ENCODE peak calls at places on chromosomes 12 and 14, in four cellular contexts. One of them, this sample, is unnamed.
A peak's percentile ranks its signal among the peaks of the same experiment; 100 is the strongest.

GRCh38 chr12:78194448-78194847 is 363.8 kb downstream of the NAV3 start:
- DNase-seq in H1: no peak
- DNase-seq in SK-N-SH: no peak
- DNase-seq in K562: no peak
- DNase-seq in this sample: no peak

GRCh38 chr12:2974560-2974971 is 15.4 kb downstream of the TEAD4 start:
- DNase-seq in SK-N-SH: no peak
- DNase-seq in K562: no peak
- DNase-seq in H1: no peak
- DNase-seq in this sample: peak; percentile 50

GRCh38 chr12:107843351-107844311 is 69.1 kb downstream of the ASCL4 start:
- DNase-seq in K562: no peak
- DNase-seq in H1: no peak
- DNase-seq in SK-N-SH: peak; percentile 85
- DNase-seq in this sample: peak; percentile 50

GRCh38 chr12:106760184-106760531 is 14.3 kb upstream of the RIC8B start:
- DNase-seq in SK-N-SH: no peak
- DNase-seq in H1: peak; percentile 21
- DNase-seq in K562: no peak
- DNase-seq in this sample: peak; percentile 36

GRCh38 chr12:67456281-67456918 is 187.2 kb downstream of the CAND1 start:
- DNase-seq in SK-N-SH: peak; percentile 18
- DNase-seq in K562: no peak
- DNase-seq in H1: no peak
- DNase-seq in this sample: no peak

GRCh38 chr12:81245918-81246611 is 168.2 kb downstream of the ACSS3 start:
- DNase-seq in H1: no peak
- DNase-seq in SK-N-SH: no peak
- DNase-seq in K562: no peak
- DNase-seq in this sample: no peak

GRCh38 chr12:52025301-52026172 is 18.8 kb downstream of the TAMALIN start:
- DNase-seq in H1: no peak
- DNase-seq in SK-N-SH: peak; percentile 87
- DNase-seq in K562: peak; percentile 86
- DNase-seq in this sample: peak; percentile 87

GRCh38 chr12:45215419-45216296 is at the start of gene ANO6:
- DNase-seq in K562: peak; percentile 91
- DNase-seq in H1: no peak
- DNase-seq in SK-N-SH: peak; percentile 87
- DNase-seq in this sample: peak; percentile 84

GRCh38 chr14:77931441-77931840 is 131.5 kb downstream of the ADCK1 start:
- DNase-seq in H1: no peak
- DNase-seq in SK-N-SH: no peak
- DNase-seq in K562: no peak
- DNase-seq in this sample: no peak

GRCh38 chr14:65957631-65958205 is 528.5 kb upstream of the CCDC196 start:
- DNase-seq in H1: no peak
- DNase-seq in SK-N-SH: no peak
- DNase-seq in K562: no peak
- DNase-seq in this sample: peak; percentile 20

GRCh38 chr14:70317969-70318634 is 41.4 kb downstream of the COX16 start:
- DNase-seq in H1: peak; percentile 23
- DNase-seq in K562: peak; percentile 46
- DNase-seq in SK-N-SH: peak; percentile 63
- DNase-seq in this sample: peak; percentile 49

GRCh38 chr12:44774815-44775411 is 101.2 kb downstream of the NELL2 start:
- DNase-seq in K562: peak; percentile 52
- DNase-seq in H1: peak; percentile 36
- DNase-seq in SK-N-SH: peak; percentile 36
- DNase-seq in this sample: peak; percentile 83

DNA sequence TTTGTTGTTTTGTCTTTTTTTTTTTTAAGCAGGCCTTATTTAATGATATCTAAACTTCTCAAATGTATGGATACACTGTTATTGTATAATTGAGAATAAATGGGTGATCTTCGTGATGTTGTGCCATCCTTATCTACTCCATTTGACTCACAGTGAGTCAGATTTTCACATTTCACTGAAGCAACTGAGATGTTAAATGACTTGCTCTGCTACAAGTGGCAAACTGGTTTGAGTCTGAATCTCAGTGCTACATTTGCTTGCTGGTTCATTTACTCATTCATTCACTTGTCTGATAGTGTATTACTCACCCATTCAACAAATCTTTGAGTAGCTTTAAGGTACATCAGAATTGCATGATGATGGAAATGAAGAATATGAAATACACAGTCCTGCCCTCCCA is 2.6 kb downstream of the KIAA0586 start:
- DNase-seq in H1: no peak
- DNase-seq in K562: peak; percentile 30
- DNase-seq in SK-N-SH: no peak
- DNase-seq in this sample: no peak
- TF ChIP-seq TEAD4 in H1: no peak
- TF ChIP-seq TEAD4 in K562: no peak
- TF ChIP-seq TEAD4 in SK-N-SH: no peak
- TF ChIP-seq TEAD4 in this sample: no peak

GRCh38 chr14:35331605-35332516 is 39.7 kb downstream of the PSMA6 start:
- DNase-seq in SK-N-SH: peak; percentile 55
- DNase-seq in H1: no peak
- DNase-seq in K562: peak; percentile 66
- DNase-seq in this sample: no peak
- TF ChIP-seq TEAD4 in SK-N-SH: no peak
- TF ChIP-seq TEAD4 in H1: no peak
- TF ChIP-seq TEAD4 in K562: peak; percentile 30
- TF ChIP-seq TEAD4 in this sample: no peak

GRCh38 chr12:62250671-62251608 is 9.3 kb upstream of the USP15 start:
- DNase-seq in K562: peak; percentile 93
- DNase-seq in SK-N-SH: no peak
- DNase-seq in H1: no peak
- DNase-seq in this sample: no peak
- TF ChIP-seq TEAD4 in K562: peak; percentile 89
- TF ChIP-seq TEAD4 in SK-N-SH: no peak
- TF ChIP-seq TEAD4 in H1: no peak
- TF ChIP-seq TEAD4 in this sample: no peak

DNA sequence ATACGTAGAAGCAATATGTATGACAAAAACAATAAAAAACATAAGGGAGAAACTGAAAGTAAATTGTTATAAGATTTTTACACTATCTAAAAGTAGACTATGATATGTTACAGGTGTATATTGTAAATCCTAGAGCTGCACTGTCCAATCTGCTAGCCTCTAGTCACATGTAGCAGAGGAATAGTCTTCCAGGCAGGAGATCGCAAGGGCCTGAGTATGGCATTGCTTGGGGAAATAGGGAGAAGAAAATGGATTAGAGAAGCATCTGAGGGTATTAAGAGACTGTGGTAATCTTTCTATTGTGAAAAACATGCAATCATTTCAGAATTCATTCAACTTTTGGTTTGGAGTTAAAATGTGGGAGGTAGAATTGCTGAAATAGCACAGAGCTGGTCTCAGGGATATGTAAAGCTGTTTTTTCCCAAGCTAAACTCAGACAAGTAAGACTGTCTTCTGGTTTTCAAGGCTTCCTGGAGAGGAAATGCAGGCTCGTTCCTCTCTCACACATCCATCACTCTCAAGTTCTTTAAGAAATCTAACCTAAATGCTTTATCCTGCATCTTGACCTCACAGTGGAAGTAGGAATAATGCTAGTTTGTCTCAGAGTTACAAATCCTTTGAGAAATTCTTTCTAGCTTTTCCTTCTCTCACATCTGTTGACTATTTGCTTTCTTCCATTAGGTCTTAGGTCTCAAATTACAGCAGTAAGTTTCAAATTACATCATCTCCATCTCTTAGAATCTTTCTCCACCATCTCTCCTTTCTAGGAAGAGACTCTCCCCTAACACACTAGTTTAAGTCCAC is 7.6 kb upstream of the CCDC184 start:
- DNase-seq in H1: no peak
- DNase-seq in SK-N-SH: no peak
- DNase-seq in K562: peak; percentile 43
- DNase-seq in this sample: no peak
- TF ChIP-seq TEAD4 in H1: no peak
- TF ChIP-seq TEAD4 in SK-N-SH: no peak
- TF ChIP-seq TEAD4 in K562: no peak
- TF ChIP-seq TEAD4 in this sample: no peak

DNA sequence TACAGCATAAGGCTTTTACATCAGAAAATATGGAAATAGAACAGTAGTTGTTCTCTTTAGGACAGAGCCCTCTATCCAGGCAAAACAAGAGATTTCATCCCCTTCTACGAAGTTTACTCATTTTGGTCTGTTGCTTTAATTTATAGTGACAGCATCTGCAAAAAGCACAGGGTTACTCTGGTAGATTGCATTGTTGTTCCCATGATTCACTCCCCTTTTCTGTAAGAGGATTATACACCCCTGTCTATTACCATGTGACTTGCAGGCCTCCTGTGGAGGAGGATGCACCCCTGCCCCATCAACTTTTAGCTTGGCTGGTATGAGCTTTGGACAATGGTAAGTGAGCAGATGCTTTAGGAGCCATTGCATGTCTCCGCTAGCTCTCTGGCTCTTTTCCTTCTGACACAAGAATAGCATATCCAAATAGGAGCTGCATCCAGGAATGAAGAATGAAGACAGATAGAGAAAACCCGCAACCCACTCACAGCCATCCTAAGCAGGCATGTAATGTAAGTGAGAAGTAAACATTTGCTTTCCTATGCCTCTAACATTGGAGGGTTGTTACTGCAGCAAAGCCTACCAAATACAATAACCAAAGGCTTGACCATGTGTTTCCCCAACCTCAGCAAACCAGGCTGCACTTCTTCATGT is 304.2 kb downstream of the AKAP6 start:
- DNase-seq in H1: no peak
- DNase-seq in SK-N-SH: no peak
- DNase-seq in K562: no peak
- DNase-seq in this sample: no peak
- TF ChIP-seq TEAD4 in H1: no peak
- TF ChIP-seq TEAD4 in SK-N-SH: no peak
- TF ChIP-seq TEAD4 in K562: no peak
- TF ChIP-seq TEAD4 in this sample: no peak

This sample was measured in WTC11.